ENCODE peak calls at places on chromosomes 11 and 22, in four cellular contexts. O is GM04504, K is WTC11, D is lung microvascular endothelial cell. X is an unnamed sample.

GRCh38 chr11:117715801-117716200 is 81.2 kb downstream of the DSCAML1 start:
- DNase-seq in O (no peak), K (no peak), D (no peak), X (no peak)

GRCh38 chr11:62545437-62546243 is 966 bp downstream of the AHNAK start:
- DNase-seq in O (peak; percentile 84), K (peak; percentile 80), D (peak; percentile 88), X (peak; percentile 44)

GRCh38 chr11:8717876-8718753 is 35.5 kb downstream of the RPL27A start:
- DNase-seq in O (no peak), K (no peak), D (peak; percentile 65), X (no peak)

GRCh38 chr22:41768420-41768819 is 32.1 kb upstream of the CCDC134 start:
- DNase-seq in O (no peak), K (no peak), D (no peak), X (no peak)

GRCh38 chr22:29377979-29378378 is 10.4 kb downstream of the AP1B1 start:
- DNase-seq in O (no peak), K (no peak), D (no peak), X (no peak)

GRCh38 chr22:22407061-22407460 is 101.5 kb downstream of the ZNF280B start:
- DNase-seq in O (no peak), K (no peak), D (no peak), X (no peak)

GRCh38 chr11:46914363-46914762 is 4.0 kb downstream of the LRP4 start:
- DNase-seq in O (peak; percentile 43), K (no peak), D (no peak), X (no peak)

GRCh38 chr22:21042978-21043855 is 2.5 kb upstream of the LRRC74B start:
- DNase-seq in O (no peak), K (no peak), D (no peak), X (no peak)

GRCh38 chr11:128215238-128215882 is 372.0 kb downstream of the ETS1 start:
- DNase-seq in O (no peak), K (no peak), D (no peak), X (no peak)

GRCh38 chr11:11416917-11417316 is 63.9 kb upstream of the CSNK2A3 start:
- DNase-seq in O (no peak), K (no peak), D (no peak), X (no peak)

GRCh38 chr11:87459351-87459750 is 421.6 kb downstream of the TMEM135 start:
- DNase-seq in O (no peak), K (no peak), D (no peak), X (no peak)

GRCh38 chr11:12113294-12113693 is 2.9 kb downstream of the MICAL2 start:
- DNase-seq in O (no peak), K (no peak), D (peak; percentile 65), X (no peak)

X was measured in activated T-helper 2 cell treated with anti-CD3 and anti-CD28 coated beads, Interferon-gamma antibody, Interleukin-2, Interleukin-4, amounts not matched to agents 10 μg/mL and 5 μg/mL and 100 μg/mL, durations not matched to agents 14 hours and 24 hours and 36 hours.